ENCODE peak calls at places on chromosomes 6 and 20, in six cellular contexts. M, A, V, T, U and Q are unnamed samples.

GRCh38 chr6:66599541-66599940 is 892.5 kb upstream of the EYS start:
- DNase-seq in M (no peak), A (no peak), V (no peak), T (no peak), U (no peak), Q (no peak)

GRCh38 chr6:52538921-52539354 is 37.9 kb downstream of the TRAM2 start:
- DNase-seq in M (no peak), A (no peak), V (no peak), T (no peak), U (no peak), Q (no peak)

GRCh38 chr20:58659841-58660240 is 8.8 kb downstream of the STX16 start:
- DNase-seq in M (no peak), A (no peak), V (no peak), T (no peak), U (no peak), Q (no peak)

GRCh38 chr6:155155787-155156447 is 107.9 kb upstream of the CLDN20 start:
- DNase-seq in M (peak), A (no peak), V (no peak), T (no peak), U (no peak), Q (no peak)

GRCh38 chr6:129108337-129108736 is 225.4 kb downstream of the LAMA2 start:
- DNase-seq in M (no peak), A (no peak), V (no peak), T (no peak), U (no peak), Q (no peak)

GRCh38 chr6:105804436-105804835 is 281.7 kb upstream of the PRDM1 start:
- DNase-seq in M (no peak), A (no peak), V (no peak), T (no peak), U (no peak), Q (no peak)

GRCh38 chr20:24589381-24589780 is 120.0 kb downstream of the SYNDIG1 start:
- DNase-seq in M (no peak), A (no peak), V (no peak), T (no peak), U (no peak), Q (no peak)

GRCh38 chr6:43821101-43821886 is 51.3 kb downstream of the VEGFA start:
- DNase-seq in M (no peak), A (peak), V (no peak), T (no peak), U (no peak), Q (no peak)

GRCh38 chr6:8434727-8435092 is 635 bp downstream of the SLC35B3 start:
- DNase-seq in M (no peak), A (no peak), V (no peak), T (no peak), U (no peak), Q (no peak)

GRCh38 chr20:34781250-34781649 is 44.2 kb downstream of the NCOA6 start:
- DNase-seq in M (no peak), A (no peak), V (no peak), T (no peak), U (no peak), Q (no peak)

GRCh38 chr6:135880066-135880972 is 28.8 kb downstream of the PDE7B start:
- DNase-seq in M (no peak), A (no peak), V (no peak), T (no peak), U (peak), Q (no peak)

GRCh38 chr6:19538086-19538485 is 299.1 kb upstream of the ID4 start:
- DNase-seq in M (no peak), A (no peak), V (no peak), T (peak), U (no peak), Q (no peak)

GRCh38 chr6:43359381-43359780 is 10.1 kb downstream of the ZNF318 start:
- DNase-seq in M (no peak), A (no peak), V (no peak), T (no peak), U (no peak), Q (no peak)

GRCh38 chr20:24475356-24475755 is 5.9 kb downstream of the SYNDIG1 start:
- DNase-seq in M (no peak), A (no peak), V (no peak), T (no peak), U (no peak), Q (no peak)

GRCh38 chr6:63458480-63459115 is 113.7 kb upstream of the LOC128125822 start:
- DNase-seq in M (peak), A (no peak), V (no peak), T (no peak), U (peak), Q (no peak)

GRCh38 chr6:73262701-73263569 is at the start of gene KHDC1:
- DNase-seq in M (no peak), A (peak), V (no peak), T (peak), U (no peak), Q (peak)

GRCh38 chr6:125853740-125854139 is 63.0 kb downstream of the NCOA7 start:
- DNase-seq in M (no peak), A (no peak), V (no peak), T (no peak), U (no peak), Q (no peak)

GRCh38 chr6:17473554-17473953 is 80.2 kb downstream of the CAP2 start:
- DNase-seq in M (no peak), A (no peak), V (no peak), T (no peak), U (no peak), Q (no peak)

GRCh38 chr6:11445146-11445545 is 92.4 kb upstream of the TMEM170B start:
- DNase-seq in M (no peak), A (no peak), V (no peak), T (no peak), U (no peak), Q (no peak)

GRCh38 chr6:53101006-53101405 is 35.8 kb downstream of the FBXO9 start:
- DNase-seq in M (no peak), A (no peak), V (no peak), T (no peak), U (no peak), Q (no peak)

GRCh38 chr6:105872244-105872643 is 213.9 kb upstream of the PRDM1 start:
- DNase-seq in M (no peak), A (no peak), V (no peak), T (no peak), U (no peak), Q (no peak)

GRCh38 chr6:22921831-22922230 is 352.5 kb downstream of the HDGFL1 start:
- DNase-seq in M (no peak), A (no peak), V (no peak), T (no peak), U (no peak), Q (peak)

GRCh38 chr6:145749632-145750031 is 14.3 kb upstream of the EPM2A start:
- DNase-seq in M (peak), A (peak), V (no peak), T (no peak), U (no peak), Q (peak)

GRCh38 chr6:31970604-31971271 is 1.2 kb downstream of the DXO start:
- DNase-seq in M (no peak), A (no peak), V (no peak), T (no peak), U (no peak), Q (no peak)

GRCh38 chr6:135985471-135985870 is 134.0 kb downstream of the PDE7B start:
- DNase-seq in M (no peak), A (no peak), V (no peak), T (no peak), U (no peak), Q (no peak)

GRCh38 chr20:63149531-63150207 is 66.3 kb downstream of the YTHDF1 start:
- DNase-seq in M (no peak), A (no peak), V (no peak), T (no peak), U (no peak), Q (no peak)

GRCh38 chr6:14897836-14898235 is 348.0 kb upstream of the JARID2 start:
- DNase-seq in M (no peak), A (no peak), V (no peak), T (no peak), U (no peak), Q (no peak)

GRCh38 chr6:35494161-35494563 is 2.7 kb downstream of the TEAD3 start:
- DNase-seq in M (no peak), A (no peak), V (no peak), T (no peak), U (no peak), Q (peak)

GRCh38 chr6:137248702-137249101 is 29.5 kb upstream of the IFNGR1 start:
- DNase-seq in M (no peak), A (no peak), V (no peak), T (no peak), U (no peak), Q (no peak)

GRCh38 chr6:28489366-28490190 is 26.0 kb downstream of the GPX6 start:
- DNase-seq in M (peak), A (peak), V (peak), T (peak), U (peak), Q (peak)

GRCh38 chr6:104862456-104862855 is 2.7 kb upstream of the HACE1 start:
- DNase-seq in M (no peak), A (no peak), V (no peak), T (no peak), U (no peak), Q (no peak)

GRCh38 chr6:112173401-112173800 is 81.0 kb downstream of the LAMA4 start:
- DNase-seq in M (no peak), A (no peak), V (no peak), T (no peak), U (no peak), Q (no peak)

DNA sequence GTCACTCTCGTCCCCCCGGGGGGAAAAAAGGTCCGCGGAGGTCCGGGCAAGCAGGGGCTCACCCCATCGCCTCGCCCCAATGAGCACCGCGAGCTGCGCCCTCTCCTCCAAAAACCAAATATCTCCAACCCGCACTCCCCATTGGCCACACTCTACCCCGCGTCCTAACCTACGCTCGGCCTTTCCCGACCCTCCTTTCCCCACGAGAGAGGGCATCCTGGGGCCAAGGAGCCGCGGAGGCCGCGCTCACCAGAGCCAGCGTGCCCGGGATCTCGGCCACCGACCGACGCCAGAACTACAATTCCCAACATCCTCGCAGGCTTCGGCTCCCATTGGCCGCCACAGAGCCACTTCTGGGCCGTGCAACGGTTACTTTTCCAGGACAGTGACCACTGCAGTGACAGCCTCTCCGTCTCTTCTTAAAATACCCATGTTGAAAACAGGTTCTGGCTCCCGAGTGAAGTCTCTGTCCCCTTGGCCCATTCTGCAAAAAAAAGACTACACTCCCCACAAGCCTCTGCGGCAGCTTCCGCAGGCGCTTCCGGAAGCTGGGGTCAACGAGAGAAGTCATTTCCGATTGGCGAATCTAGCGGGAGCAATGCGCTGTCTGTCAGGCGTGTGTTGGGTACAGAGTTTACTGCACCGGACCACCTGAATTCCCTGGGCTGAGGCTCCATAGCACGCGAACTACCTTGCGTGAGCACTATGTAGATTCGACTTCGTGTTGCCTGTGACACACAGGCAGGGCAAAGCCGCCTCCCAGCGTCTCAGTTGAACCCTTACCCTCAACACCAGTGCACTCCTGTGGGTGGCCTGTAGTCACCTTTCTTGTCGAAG is at the start of gene ZNF343:
- DNase-seq in M (peak), A (peak), V (peak), T (peak), U (peak), Q (peak)
- TF ChIP-seq EZH2 in M (no peak), A (no peak), V (no peak), T (no peak), U (no peak), Q (no peak)

GRCh38 chr6:93420163-93420806 is 926 bp upstream of the EPHA7 start:
- DNase-seq in M (no peak), A (no peak), V (no peak), T (no peak), U (no peak), Q (no peak)

GRCh38 chr6:93418448-93419303 is 683 bp downstream of the EPHA7 start:
- DNase-seq in M (no peak), A (no peak), V (no peak), T (no peak), U (no peak), Q (peak)

GRCh38 chr6:93418113-93418447 is 1.3 kb downstream of the EPHA7 start:
- DNase-seq in M (no peak), A (no peak), V (no peak), T (no peak), U (no peak), Q (no peak)

GRCh38 chr6:93417421-93417996 is 1.9 kb downstream of the EPHA7 start:
- DNase-seq in M (no peak), A (no peak), V (no peak), T (no peak), U (no peak), Q (peak)

DNA sequence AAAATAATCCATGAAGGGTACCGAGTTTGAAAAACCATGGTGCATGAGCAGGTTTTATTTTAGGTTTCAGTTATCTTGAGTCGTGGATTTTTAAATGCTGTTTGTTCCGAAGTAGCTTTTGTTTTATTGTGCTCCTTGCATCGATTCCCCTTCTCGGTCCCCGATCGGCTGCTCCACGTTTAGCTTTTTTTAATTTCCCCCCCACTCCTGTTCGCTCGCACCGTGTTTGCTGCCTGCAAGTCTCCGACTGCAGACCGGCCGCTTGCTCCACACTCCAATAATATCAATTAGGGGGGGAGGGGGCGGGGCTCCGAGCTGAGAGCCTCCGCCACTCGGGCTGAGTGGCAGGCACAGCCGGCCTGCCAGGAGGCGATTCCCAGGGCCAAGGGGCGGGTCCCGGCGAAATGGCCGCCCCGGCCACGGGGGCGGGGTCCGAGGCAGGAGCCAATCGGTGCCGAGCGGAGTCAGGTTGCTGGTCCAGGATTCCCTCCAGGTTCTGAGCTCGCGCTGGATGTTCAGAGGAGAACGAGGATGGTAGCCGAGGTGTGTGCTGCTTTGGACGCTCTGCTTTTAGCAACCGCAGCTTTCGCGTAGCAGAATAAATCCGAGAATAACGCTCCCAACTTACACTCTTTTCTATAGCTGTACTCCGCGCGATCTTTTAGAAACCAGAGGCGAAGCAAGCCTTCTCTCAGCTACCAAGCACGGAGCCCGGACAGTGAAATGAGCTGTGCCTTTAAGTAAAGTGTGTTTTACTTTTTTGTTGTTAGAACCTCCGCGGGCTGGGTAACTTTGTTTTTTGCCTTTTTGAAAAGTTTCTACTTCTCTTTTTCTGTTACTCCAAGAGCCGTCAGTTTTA is at the start of gene EPHA7:
- DNase-seq in M (no peak), A (peak), V (no peak), T (peak), U (no peak), Q (peak)
- TF ChIP-seq POLR2A in M (no peak), A (no peak), V (no peak), T (peak), U (no peak), Q (no peak)

GRCh38 chr6:100464910-100465700 is at the start of gene SIM1:
- DNase-seq in M (no peak), A (no peak), V (no peak), T (peak), U (no peak), Q (peak)
- TF ChIP-seq EZH2 in M (no peak), A (no peak), V (no peak), T (peak), U (no peak), Q (no peak)

DNA sequence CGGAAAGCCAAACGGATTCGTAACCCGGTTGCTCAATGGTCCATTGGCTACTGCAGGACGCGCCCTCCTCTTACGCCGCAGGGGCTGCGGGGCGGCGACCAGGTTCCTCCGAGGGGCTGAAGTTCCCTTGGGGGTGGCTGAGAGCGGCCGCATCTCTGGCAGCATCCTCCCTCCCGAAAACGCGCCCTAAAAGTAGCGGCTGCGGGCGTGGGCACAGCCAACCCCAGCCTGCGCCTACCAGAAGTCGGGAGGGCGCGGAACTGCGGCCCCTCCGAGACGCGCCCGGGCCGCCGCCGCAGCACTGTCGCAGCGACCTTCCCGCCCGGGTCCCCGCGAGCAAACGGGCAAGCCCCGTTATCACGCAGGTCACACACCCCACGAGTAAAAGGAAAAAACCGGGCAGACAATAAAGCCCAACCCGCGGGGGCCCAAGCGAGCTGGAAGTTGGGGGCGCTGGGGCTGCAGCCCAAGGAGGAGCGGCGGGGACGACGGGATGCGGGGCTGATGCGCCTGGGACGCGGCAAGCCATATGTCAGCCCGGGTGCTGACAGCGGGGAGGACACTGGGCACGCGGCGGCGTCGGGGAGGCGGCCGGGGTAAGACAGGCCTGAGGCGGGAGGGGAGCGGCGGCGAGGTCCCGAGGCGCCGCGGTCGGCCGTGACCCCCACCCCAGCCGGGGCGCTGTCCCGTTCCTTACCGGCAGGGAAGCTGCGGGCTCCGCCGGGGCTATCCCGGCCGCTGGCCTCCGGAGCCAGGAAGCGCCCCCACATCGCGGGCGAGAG is 700 bp downstream of the CEP85L start:
- DNase-seq in M (no peak), A (peak), V (no peak), T (no peak), U (no peak), Q (no peak)
- TF ChIP-seq POLR2A in M (no peak), A (no peak), V (no peak), T (no peak), U (peak), Q (no peak)